ENCODE peak calls at places on chromosomes 2 and 18, in ten cellular contexts. B is WERI-Rb-1; K is tibial artery; Q is breast epithelium; I is fibroblast of lung; A is Calu3; G is BJ; Z is body of pancreas; D is IMR-90; O is CD8-positive, alpha-beta T cell. F is an unnamed sample.
A peak's percentile ranks its signal among the peaks of the same experiment; 100 is the strongest.

GRCh38 chr2:172288603-172289002 is 138.8 kb upstream of the ITGA6 start:
- DNase-seq in O (peak; percentile 61), Q (no peak), B (no peak), K (no peak), D (peak; percentile 47), I (no peak), G (no peak), Z (peak; percentile 27), A (peak; percentile 74), F (no peak)

GRCh38 chr2:236673126-236673822 is 103.6 kb downstream of the ACKR3 start:
- DNase-seq in O (no peak), Q (no peak), B (no peak), Z (no peak), D (no peak), G (no peak), K (peak; percentile 51), A (no peak), I (no peak), F (no peak)

GRCh38 chr2:229920011-229920781 is 1.6 kb downstream of the TRIP12 start:
- DNase-seq in G (no peak), Q (no peak), O (peak; percentile 43), D (no peak), Z (peak; percentile 6), A (no peak), B (peak; percentile 19), I (peak; percentile 5), K (no peak), F (no peak)

GRCh38 chr18:49924293-49924983 is 111.1 kb upstream of the ACAA2 start:
- DNase-seq in B (no peak), D (no peak), K (no peak), Z (no peak), I (no peak), A (no peak), Q (no peak), O (no peak), G (no peak), F (no peak)

GRCh38 chr18:22268641-22269128 is 99.3 kb downstream of the GATA6 start:
- DNase-seq in K (no peak), Q (no peak), O (no peak), A (no peak), D (no peak), B (no peak), G (no peak), Z (no peak), I (no peak), F (no peak)

GRCh38 chr2:212961255-212961654 is 190.2 kb downstream of the IKZF2 start:
- DNase-seq in Q (no peak), D (no peak), Z (no peak), A (no peak), G (no peak), K (no peak), O (no peak), I (no peak), B (no peak), F (no peak)

GRCh38 chr2:148565272-148565894 is 79.2 kb upstream of the EPC2 start:
- DNase-seq in D (no peak), O (no peak), I (no peak), Z (no peak), B (peak; percentile 13), K (no peak), A (peak; percentile 11), Q (no peak), G (no peak), F (no peak)

GRCh38 chr2:85712849-85713612 is 18.9 kb downstream of the GNLY start:
- DNase-seq in B (no peak), Q (no peak), K (peak; percentile 88), G (no peak), D (peak; percentile 81), O (no peak), I (peak; percentile 86), Z (peak; percentile 74), A (peak; percentile 50), F (no peak)

DNA sequence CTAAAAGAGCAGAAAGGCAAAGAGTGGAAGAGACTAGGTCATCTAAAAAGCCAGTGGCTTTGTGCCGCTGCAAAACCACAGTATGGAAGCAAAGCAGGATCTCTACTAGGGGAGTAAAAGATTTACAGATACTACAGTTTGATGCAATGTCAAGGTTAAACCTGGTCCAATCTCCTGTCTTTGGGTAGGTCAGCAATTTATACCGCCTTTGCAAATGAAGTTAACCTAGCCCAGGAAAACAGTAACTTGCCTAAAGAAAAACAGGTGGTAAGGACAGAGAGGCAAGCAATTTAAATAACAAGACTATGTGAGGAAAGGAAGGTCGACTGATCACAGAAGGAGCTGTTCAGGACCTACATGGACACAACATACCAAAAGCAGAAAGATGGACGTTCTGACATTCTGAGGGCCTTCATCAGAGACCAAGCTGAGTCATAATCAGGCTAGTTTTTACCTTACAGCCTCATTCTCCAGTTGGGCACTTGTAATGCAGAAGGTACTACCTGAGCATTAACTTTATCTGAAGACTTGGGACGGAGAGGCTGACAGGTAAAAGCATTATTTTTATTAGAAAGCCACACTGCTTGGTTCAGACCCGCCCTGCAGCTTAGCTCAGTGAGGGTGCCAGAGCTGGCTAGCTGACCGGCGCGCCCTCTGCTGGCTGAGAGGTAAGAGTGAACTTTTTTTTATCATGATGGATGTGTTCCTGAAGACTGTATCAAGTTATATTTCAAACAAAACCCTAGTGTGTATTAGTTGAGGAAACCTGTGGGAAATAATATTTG is 15.9 kb downstream of the CDKL4 start:
- DNase-seq in A (peak; percentile 76), B (peak; percentile 83), G (no peak), K (peak; percentile 85), D (peak; percentile 62), I (peak; percentile 76), Z (peak; percentile 81), O (peak; percentile 86), Q (peak; percentile 75), F (peak; percentile 59)
- TF ChIP-seq CTCF in A (peak; percentile 61), B (peak; percentile 77), G (peak; percentile 91), K (peak; percentile 84), D (peak; percentile 84), I (peak; percentile 73), Z (peak; percentile 82), O (peak; percentile 76), Q (peak; percentile 81), F (peak; percentile 86)

DNA sequence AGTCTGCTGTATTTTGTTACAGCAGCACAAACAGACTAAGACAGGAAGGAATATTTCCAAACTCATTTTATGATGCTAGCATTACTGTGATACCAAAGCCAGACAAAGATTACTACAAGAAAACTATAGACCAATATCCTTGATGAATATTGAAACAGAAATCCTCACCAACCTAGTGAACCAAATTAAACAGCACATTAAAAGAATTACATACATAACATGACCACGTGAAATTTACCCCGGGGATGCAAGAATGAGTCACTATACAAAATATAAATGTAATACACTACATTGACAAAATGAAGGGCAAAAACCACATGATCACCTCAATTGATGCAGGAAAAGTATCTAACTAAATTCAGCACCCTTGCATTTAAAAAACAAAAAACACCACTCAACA is 112.6 kb downstream of the CHN1 start:
- DNase-seq in Z (no peak), K (no peak), D (no peak), B (no peak), I (no peak), A (no peak), G (no peak), O (no peak), Q (no peak), F (no peak)
- TF ChIP-seq CTCF in Z (no peak), K (no peak), D (no peak), B (no peak), I (no peak), A (no peak), G (no peak), O (no peak), Q (no peak), F (no peak)

GRCh38 chr2:131026914-131027313 is 66.3 kb downstream of the FAM168B start:
- DNase-seq in Q (no peak), K (no peak), D (no peak), A (no peak), G (no peak), I (no peak), O (no peak), B (no peak), Z (no peak), F (no peak)

GRCh38 chr2:131022731-131023130 is 70.5 kb downstream of the FAM168B start:
- DNase-seq in Q (no peak), K (no peak), A (no peak), O (no peak), G (no peak), Z (no peak), I (no peak), D (peak; percentile 45), B (no peak), F (no peak)

GRCh38 chr2:131027566-131028528 is 65.4 kb downstream of the FAM168B start:
- DNase-seq in Q (peak; percentile 9), I (no peak), D (no peak), O (peak; percentile 1), K (peak; percentile 52), A (no peak), Z (no peak), B (no peak), G (no peak), F (no peak)

DNA sequence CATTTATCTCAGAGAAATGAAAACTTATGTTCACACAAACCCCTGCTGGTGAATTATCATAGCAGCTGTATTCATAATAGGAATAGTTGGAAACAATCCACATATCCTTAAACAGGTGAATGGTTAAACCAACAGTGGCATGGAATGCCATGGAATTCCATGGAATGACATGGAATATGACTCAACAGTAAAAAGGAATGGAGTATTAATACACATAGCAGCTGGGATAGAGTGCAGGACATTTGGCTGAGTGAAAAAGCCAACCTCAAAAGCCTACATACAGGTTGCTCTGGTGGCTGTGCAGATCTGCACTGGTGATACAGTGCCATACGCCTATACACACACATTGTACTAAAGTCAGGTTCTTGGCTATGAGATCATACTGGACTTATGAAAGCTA is 69.5 kb downstream of the FAM168B start:
- DNase-seq in O (peak; percentile 5), D (no peak), G (no peak), A (no peak), B (no peak), Q (no peak), K (no peak), Z (no peak), I (no peak), F (no peak)
- TF ChIP-seq CTCF in O (no peak), D (no peak), G (no peak), A (no peak), B (no peak), Q (no peak), K (no peak), Z (no peak), I (no peak), F (no peak)

GRCh38 chr2:231718799-231719198 is 10.5 kb downstream of the PTMA start:
- DNase-seq in O (no peak), G (no peak), K (peak; percentile 54), Q (no peak), B (no peak), I (no peak), A (no peak), Z (no peak), D (no peak), F (no peak)

GRCh38 chr2:231721641-231722310 is 13.5 kb downstream of the PTMA start:
- DNase-seq in O (no peak), Z (no peak), I (no peak), A (no peak), Q (no peak), B (no peak), G (no peak), K (no peak), D (no peak), F (no peak)

GRCh38 chr2:231722721-231723307 is 14.5 kb downstream of the PTMA start:
- DNase-seq in I (no peak), O (no peak), K (no peak), Z (no peak), B (no peak), Q (no peak), G (no peak), A (no peak), D (no peak), F (no peak)

GRCh38 chr2:231720292-231720691 is 12.0 kb downstream of the PTMA start:
- DNase-seq in A (no peak), Z (no peak), I (no peak), B (no peak), Q (no peak), G (no peak), K (no peak), D (no peak), O (no peak), F (no peak)

GRCh38 chr2:231720971-231721640 is 12.8 kb downstream of the PTMA start:
- DNase-seq in A (no peak), I (no peak), O (no peak), G (no peak), B (no peak), D (no peak), Z (no peak), K (no peak), Q (no peak), F (no peak)
- TF ChIP-seq CTCF in A (no peak), I (no peak), O (no peak), G (no peak), B (no peak), D (no peak), Z (no peak), K (no peak), Q (no peak), F (no peak)

F was measured in mesothelial cell of epicardium.